ENCODE peak calls at places on chromosomes 3 and 15, in four cellular contexts. W is body of pancreas, R is right cardiac atrium, S is GM23248. M is an unnamed sample. For H3K27me3, the result is how much of the 10 kb centered on the place peaks cover.

GRCh38 chr15:41291065-41291631 is 41.2 kb downstream of the OIP5 start:
- DNase-seq in R (no peak), W (no peak), S (no peak), M (no peak)

GRCh38 chr3:72797773-72798543 is 50.3 kb downstream of the SHQ1 start:
- DNase-seq in W (peak), R (peak), S (peak), M (no peak)

GRCh38 chr15:41967506-41968206 is 4.7 kb downstream of the EHD4 start:
- DNase-seq in W (no peak), R (no peak), S (peak), M (peak)

GRCh38 chr3:66121288-66121687 is 82.6 kb upstream of the MAGI1 start:
- DNase-seq in W (no peak), R (no peak), S (peak), M (no peak)

GRCh38 chr15:78023081-78023665 is 54.3 kb downstream of the TBC1D2B start:
- DNase-seq in R (no peak), S (no peak), W (no peak), M (no peak)

GRCh38 chr15:99546436-99547100 is 19.2 kb upstream of the MEF2A start:
- DNase-seq in S (no peak), W (no peak), R (no peak), M (no peak)

GRCh38 chr15:75107905-75108838 is 84.8 kb downstream of the PPCDC start:
- DNase-seq in R (no peak), S (peak), W (no peak), M (no peak)

GRCh38 chr15:96893159-96893906 is 562.8 kb downstream of the NR2F2 start:
- DNase-seq in W (peak), R (no peak), S (peak), M (no peak)

GRCh38 chr3:116770815-116771450 is 61.4 kb downstream of the TUSC7 start:
- DNase-seq in W (peak), R (peak), S (peak), M (peak)

GRCh38 chr3:183317886-183318845 is 65.1 kb downstream of the B3GNT5 start:
- DNase-seq in S (peak), R (no peak), W (no peak), M (no peak)

GRCh38 chr15:48581221-48581620 is 64.3 kb downstream of the FBN1 start:
- DNase-seq in R (no peak), W (no peak), S (peak), M (no peak)

GRCh38 chr15:80563372-80563997 is 131.6 kb upstream of the ABHD17C start:
- DNase-seq in W (no peak), S (no peak), R (no peak), M (no peak)

GRCh38 chr15:66498501-66499386 is 1.2 kb upstream of the SNAPC5 start:
- DNase-seq in S (peak), W (no peak), R (no peak), M (no peak)

GRCh38 chr3:136366289-136366688 is 116.1 kb downstream of the PCCB start:
- DNase-seq in W (no peak), R (no peak), S (peak), M (no peak)

GRCh38 chr3:45864760-45865567 is 21.4 kb upstream of the CCR9 start:
- DNase-seq in S (no peak), R (no peak), W (no peak), M (no peak)

GRCh38 chr3:48428863-48429415 is 947 bp downstream of the PLXNB1 start:
- DNase-seq in W (peak), S (peak), R (peak), M (peak)

GRCh38 chr3:89380006-89380405 is 272.6 kb downstream of the EPHA3 start:
- DNase-seq in R (no peak), W (no peak), S (peak), M (no peak)

GRCh38 chr3:30518201-30518864 is 88.1 kb upstream of the TGFBR2 start:
- DNase-seq in S (no peak), W (peak), R (peak), M (peak)

GRCh38 chr3:52440671-52441070 is 4.2 kb downstream of the SEMA3G start:
- DNase-seq in R (peak), W (no peak), S (peak), M (peak)

GRCh38 chr3:181782306-181782924 is 70.7 kb downstream of the SOX2 start:
- DNase-seq in S (peak), W (no peak), R (no peak), M (no peak)

GRCh38 chr15:71275098-71275497 is 159.8 kb downstream of the THSD4 start:
- DNase-seq in W (no peak), R (no peak), S (peak), M (no peak)

GRCh38 chr3:10983219-10983916 is 9.2 kb upstream of the SLC6A1 start:
- DNase-seq in R (no peak), S (peak), W (peak), M (no peak)

GRCh38 chr3:31541102-31541501 is 8.4 kb downstream of the STT3B start:
- DNase-seq in R (no peak), W (no peak), S (peak), M (no peak)
- H3K27me3 ChIP-seq in R (under half), W (under half), S (under half), M (under half)

DNA sequence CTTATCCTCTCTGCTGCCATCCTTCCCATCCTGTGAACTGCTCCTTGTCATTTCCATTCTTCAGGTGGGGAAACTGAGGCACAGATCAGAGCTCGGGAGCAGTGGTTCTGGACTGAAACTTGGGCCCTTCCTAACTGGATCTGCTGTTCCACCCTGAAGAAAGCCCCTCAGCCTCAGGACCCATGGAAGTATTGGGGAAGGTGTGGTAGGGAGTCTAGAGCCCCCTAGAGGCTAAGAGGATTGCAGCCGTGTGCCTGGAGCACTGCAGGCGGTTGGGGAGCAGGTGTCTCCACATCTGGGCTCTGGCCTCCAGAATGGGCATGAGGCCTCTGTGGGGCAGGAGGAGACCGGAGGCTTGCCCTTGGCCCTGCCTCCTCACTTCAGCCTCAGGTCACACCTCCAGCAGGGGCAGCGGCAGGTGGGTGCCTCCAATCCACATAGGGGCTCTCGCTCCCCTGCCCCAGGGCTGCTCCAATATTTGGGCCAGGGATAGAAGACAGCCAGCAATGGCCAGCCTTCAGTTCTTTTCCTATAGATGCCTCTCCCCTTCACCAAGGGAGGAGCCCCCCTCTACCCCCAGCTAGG is 28.1 kb downstream of the DNAJB8 start:
- DNase-seq in R (no peak), W (no peak), S (no peak), M (no peak)
- H3K27me3 ChIP-seq in R (under half), W (under half), S (under half), M (under half)

GRCh38 chr3:128996741-128997140 is 2.9 kb upstream of the CFAP92 start:
- DNase-seq in R (no peak), W (no peak), S (no peak), M (no peak)
- H3K27me3 ChIP-seq in R (under half), W (under half), S (half or more), M (under half)

GRCh38 chr15:79088426-79089205 is 2.0 kb downstream of the RASGRF1 start:
- DNase-seq in W (no peak), S (no peak), R (no peak), M (no peak)
- H3K27me3 ChIP-seq in W (under half), S (half or more), R (under half), M (under half)

DNA sequence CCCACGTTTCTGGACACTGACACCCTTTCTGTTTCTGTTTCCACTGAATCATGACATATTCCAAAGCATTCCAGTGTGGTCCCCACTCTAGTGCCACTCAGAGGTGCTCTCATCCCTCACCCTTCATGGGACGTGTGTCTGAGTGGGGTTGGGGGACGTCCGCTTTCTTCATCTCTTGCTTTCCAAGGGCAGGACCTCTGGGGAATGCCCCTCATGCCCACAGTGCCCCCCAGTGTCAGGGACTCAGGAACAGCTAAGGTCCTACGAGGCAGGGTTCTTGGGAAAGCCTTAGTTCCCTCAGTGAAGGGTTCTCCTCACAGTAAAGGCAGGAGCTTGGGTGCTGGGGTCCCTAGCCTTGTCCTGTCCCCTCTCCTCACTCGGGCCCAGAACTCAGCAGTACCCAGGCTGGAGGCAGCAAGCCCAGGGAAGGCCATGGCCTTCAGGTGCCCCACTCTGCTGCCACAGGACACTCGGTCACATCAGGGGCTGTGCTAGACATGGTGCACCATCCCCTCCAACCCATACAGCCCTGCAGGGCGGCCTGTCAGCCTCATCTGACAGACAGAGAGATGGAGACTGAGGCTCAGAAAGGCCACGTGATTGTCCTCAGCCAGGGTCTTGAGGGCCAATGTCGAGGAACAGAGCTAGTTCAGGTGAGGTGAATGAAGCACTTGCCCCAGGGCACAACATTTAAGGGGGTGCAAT is 261.0 kb downstream of the TLE3 start:
- DNase-seq in W (no peak), R (no peak), S (no peak), M (no peak)
- H3K27me3 ChIP-seq in W (under half), R (under half), S (under half), M (under half)

DNA sequence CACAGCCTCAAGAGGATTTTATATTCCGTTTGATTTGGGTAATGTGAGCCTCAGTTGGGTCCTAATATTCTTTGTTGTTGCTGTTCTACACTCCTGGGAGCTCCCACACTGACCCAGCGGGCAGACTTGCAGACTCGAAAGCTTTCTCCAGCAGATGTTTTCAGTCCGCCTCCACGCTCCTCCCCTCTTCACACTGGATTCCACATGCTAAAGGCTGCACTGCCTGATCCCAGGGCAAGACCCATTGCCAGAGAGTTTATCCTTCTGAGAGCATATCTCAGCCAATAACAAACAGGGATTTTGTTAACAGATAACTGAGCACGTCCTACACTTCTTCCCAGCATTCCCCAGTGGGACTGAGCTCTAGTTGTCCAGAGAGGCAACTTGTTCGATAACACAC is 8.0 kb upstream of the COL6A6 start:
- DNase-seq in W (peak), R (peak), S (no peak), M (no peak)
- H3K27me3 ChIP-seq in W (under half), R (under half), S (under half), M (under half)

GRCh38 chr3:178684881-178685590 is 148.8 kb downstream of the KCNMB2 start:
- DNase-seq in W (no peak), R (no peak), S (no peak), M (no peak)
- H3K27me3 ChIP-seq in W (under half), R (under half), S (under half), M (under half)

GRCh38 chr3:74491874-74492273 is 122.6 kb downstream of the CNTN3 start:
- DNase-seq in S (peak), R (no peak), W (no peak), M (no peak)
- H3K27me3 ChIP-seq in S (under half), R (under half), W (under half), M (under half)